ENCODE peak calls at places on chromosomes 5 and 9, in eight cellular contexts. D is NB4, G is progenitor cell of endocrine pancreas, A is breast epithelium, I is neural crest cell, R is Panc1, L is esophagus squamous epithelium, S is astrocyte of the spinal cord. X is an unnamed sample.
A peak's percentile ranks its signal among the peaks of the same experiment; 100 is the strongest.

GRCh38 chr9:131096490-131097258 is at the start of gene AIF1L:
- DNase-seq in S (no peak), D (no peak), R (no peak), G (peak; percentile 59), A (no peak), I (peak; percentile 31), L (no peak), X (peak; percentile 44)

GRCh38 chr5:78699565-78700143 is 51.1 kb upstream of the LHFPL2 start:
- DNase-seq in A (peak; percentile 85), R (peak; percentile 84), L (no peak), S (peak; percentile 92), D (peak; percentile 40), G (no peak), I (peak; percentile 8), X (no peak)

GRCh38 chr5:112697301-112697700 is 40.4 kb upstream of the APC start:
- DNase-seq in A (no peak), L (no peak), G (no peak), R (no peak), I (no peak), D (no peak), S (no peak), X (no peak)

GRCh38 chr9:129999123-129999510 is 43.9 kb downstream of the FNBP1 start:
- DNase-seq in L (no peak), A (peak; percentile 10), I (no peak), G (no peak), R (no peak), D (no peak), S (no peak), X (no peak)

GRCh38 chr9:15182003-15182695 is 124.9 kb downstream of the TTC39B start:
- DNase-seq in A (no peak), I (no peak), D (no peak), L (no peak), R (no peak), S (no peak), G (no peak), X (no peak)

GRCh38 chr5:142816577-142816976 is 46.4 kb downstream of the ARHGAP26 start:
- DNase-seq in D (no peak), S (peak; percentile 60), G (no peak), I (no peak), A (peak; percentile 50), R (no peak), L (no peak), X (no peak)

GRCh38 chr5:174654442-174654841 is 69.9 kb upstream of the MSX2 start:
- DNase-seq in A (no peak), S (no peak), L (no peak), G (no peak), D (no peak), R (no peak), I (no peak), X (no peak)

GRCh38 chr5:102787134-102787533 is 32.0 kb downstream of the PAM start:
- DNase-seq in A (no peak), D (no peak), G (no peak), S (no peak), R (no peak), I (no peak), L (no peak), X (no peak)

GRCh38 chr5:83099001-83099400 is 21.7 kb downstream of the XRCC4 start:
- DNase-seq in R (no peak), G (no peak), I (no peak), D (no peak), S (no peak), A (no peak), L (no peak), X (no peak)

GRCh38 chr5:112036206-112036605 is 279.2 kb upstream of the NREP start:
- DNase-seq in D (no peak), A (no peak), G (no peak), R (no peak), L (no peak), S (no peak), I (no peak), X (no peak)

GRCh38 chr9:75186767-75187380 is 98.6 kb downstream of the OSTF1 start:
- DNase-seq in S (peak; percentile 43), D (peak; percentile 12), L (no peak), R (peak; percentile 5), G (no peak), A (no peak), I (no peak), X (no peak)

GRCh38 chr5:98497391-98497790 is 276.1 kb upstream of the RGMB start:
- DNase-seq in L (no peak), G (no peak), A (no peak), R (no peak), D (no peak), S (no peak), I (no peak), X (no peak)

GRCh38 chr5:18433336-18433735 is 799.1 kb downstream of the TAF11L14 start:
- DNase-seq in G (no peak), I (no peak), L (no peak), D (no peak), S (no peak), R (no peak), A (no peak), X (no peak)

GRCh38 chr9:123412171-123412820 is 56.3 kb downstream of the CRB2 start:
- DNase-seq in A (no peak), D (no peak), G (no peak), I (no peak), R (no peak), S (no peak), L (no peak), X (no peak)

GRCh38 chr9:131984564-131984963 is 95.1 kb downstream of the MED27 start:
- DNase-seq in G (no peak), S (no peak), A (no peak), R (no peak), I (no peak), D (no peak), L (no peak), X (no peak)

GRCh38 chr9:16128003-16128402 is 575.2 kb downstream of the CCDC171 start:
- DNase-seq in I (no peak), R (no peak), G (no peak), A (no peak), D (no peak), L (no peak), S (no peak), X (no peak)

GRCh38 chr5:53041071-53041692 is 52.0 kb downstream of the ITGA2 start:
- DNase-seq in A (no peak), S (peak; percentile 43), L (no peak), R (no peak), G (no peak), I (no peak), D (no peak), X (no peak)

GRCh38 chr5:180618830-180619562 is 27.7 kb upstream of the SCGB3A1 start:
- DNase-seq in S (peak; percentile 36), L (no peak), R (no peak), D (no peak), G (peak; percentile 44), I (peak; percentile 65), A (no peak), X (peak; percentile 44)

GRCh38 chr9:90795084-90795483 is 6.5 kb upstream of the SYK start:
- DNase-seq in D (peak; percentile 32), L (no peak), I (no peak), S (no peak), G (no peak), A (no peak), R (no peak), X (no peak)

GRCh38 chr9:36548454-36548853 is 24.2 kb upstream of the MELK start:
- DNase-seq in D (no peak), I (no peak), S (no peak), G (no peak), L (no peak), A (no peak), R (no peak), X (no peak)

GRCh38 chr9:36542355-36542754 is 30.3 kb upstream of the MELK start:
- DNase-seq in A (no peak), S (no peak), R (no peak), I (no peak), L (no peak), D (no peak), G (no peak), X (no peak)

GRCh38 chr9:36543916-36544315 is 28.8 kb upstream of the MELK start:
- DNase-seq in S (peak; percentile 68), A (peak; percentile 78), R (no peak), G (no peak), I (no peak), L (no peak), D (no peak), X (no peak)
- TF ChIP-seq CTCF in S (no peak), A (no peak), R (no peak), G (no peak), I (no peak), L (no peak), D (no peak), X (no peak)

GRCh38 chr5:132221781-132222648 is 5.6 kb downstream of the P4HA2 start:
- DNase-seq in S (peak; percentile 86), G (no peak), A (no peak), R (no peak), L (no peak), I (no peak), D (no peak), X (no peak)
- TF ChIP-seq CTCF in S (no peak), G (no peak), A (no peak), R (no peak), L (no peak), I (no peak), D (no peak), X (no peak)

GRCh38 chr5:127572930-127573329 is 55.5 kb downstream of the PRRC1 start:
- DNase-seq in D (peak; percentile 24), I (no peak), R (no peak), G (no peak), S (no peak), A (no peak), L (no peak), X (no peak)

GRCh38 chr5:127571314-127571713 is 53.9 kb downstream of the PRRC1 start:
- DNase-seq in D (peak; percentile 32), G (no peak), L (no peak), S (no peak), A (no peak), R (no peak), I (no peak), X (no peak)

GRCh38 chr5:127568166-127568565 is 50.7 kb downstream of the PRRC1 start:
- DNase-seq in I (no peak), S (no peak), L (no peak), G (no peak), R (no peak), D (peak; percentile 56), A (no peak), X (no peak)

GRCh38 chr5:127574852-127575679 is 57.6 kb downstream of the PRRC1 start:
- DNase-seq in S (no peak), A (no peak), D (no peak), I (no peak), L (no peak), G (no peak), R (no peak), X (no peak)

GRCh38 chr5:127571732-127572131 is 54.3 kb downstream of the PRRC1 start:
- DNase-seq in D (no peak), G (no peak), I (no peak), L (no peak), S (no peak), A (no peak), R (no peak), X (no peak)
- TF ChIP-seq CTCF in D (no peak), G (no peak), I (no peak), L (no peak), S (no peak), A (no peak), R (no peak), X (no peak)

DNA sequence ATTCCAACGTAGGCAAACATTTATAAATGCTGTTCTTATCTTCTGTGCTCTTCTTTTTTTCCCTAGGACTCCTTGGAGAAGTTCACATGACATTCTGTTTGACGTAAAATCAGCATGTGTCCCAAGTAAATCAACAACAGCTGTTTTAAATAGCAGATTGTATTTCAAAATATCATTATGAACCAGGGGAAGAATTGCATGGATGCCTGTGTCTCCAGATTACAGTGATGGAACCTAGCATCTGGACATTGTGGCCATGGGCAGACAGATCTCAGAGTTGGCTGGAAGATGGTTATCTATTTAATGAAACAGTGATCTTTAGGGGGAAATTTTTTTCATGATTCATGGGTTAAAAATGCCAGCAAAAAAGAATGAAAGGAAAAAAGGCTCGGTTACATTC is 222.0 kb downstream of the MAN2A1 start:
- DNase-seq in L (no peak), S (peak; percentile 67), D (no peak), G (no peak), I (no peak), R (no peak), A (no peak), X (no peak)
- TF ChIP-seq CTCF in L (no peak), S (no peak), D (no peak), G (no peak), I (no peak), R (no peak), A (no peak), X (no peak)

X was measured in mesothelial cell of epicardium.